ENCODE peak calls at places on chromosomes 1 and 21, in seven cellular contexts. One of them, this sample, is unnamed.

GRCh38 chr1:14773621-14774020 is 175.1 kb downstream of the KAZN start:
- DNase-seq in H1: no peak
- DNase-seq in dorsolateral prefrontal cortex: no peak
- DNase-seq in activated B cell treated with CpG ODN at 0.5 μM for 24 hours: no peak
- DNase-seq in fibroblast of villous mesenchyme: no peak
- DNase-seq in osteocyte: no peak
- DNase-seq in coronary artery: no peak
- DNase-seq in this sample: no peak

GRCh38 chr1:200090252-200091159 is 63.0 kb downstream of the NR5A2 start:
- DNase-seq in H1: no peak
- DNase-seq in dorsolateral prefrontal cortex: no peak
- DNase-seq in activated B cell treated with CpG ODN at 0.5 μM for 24 hours: no peak
- DNase-seq in fibroblast of villous mesenchyme: no peak
- DNase-seq in osteocyte: no peak
- DNase-seq in coronary artery: no peak
- DNase-seq in this sample: peak; percentile 24

GRCh38 chr1:200684015-200684414 is 14.3 kb upstream of the DDX59 start:
- DNase-seq in H1: no peak
- DNase-seq in dorsolateral prefrontal cortex: no peak
- DNase-seq in activated B cell treated with CpG ODN at 0.5 μM for 24 hours: no peak
- DNase-seq in fibroblast of villous mesenchyme: no peak
- DNase-seq in osteocyte: no peak
- DNase-seq in coronary artery: no peak
- DNase-seq in this sample: no peak

GRCh38 chr1:214439352-214440119 is 111.9 kb downstream of the PTPN14 start:
- DNase-seq in H1: no peak
- DNase-seq in dorsolateral prefrontal cortex: no peak
- DNase-seq in activated B cell treated with CpG ODN at 0.5 μM for 24 hours: no peak
- DNase-seq in fibroblast of villous mesenchyme: peak; percentile 98
- DNase-seq in osteocyte: no peak
- DNase-seq in coronary artery: no peak
- DNase-seq in this sample: peak; percentile 78

GRCh38 chr1:1630965-1631792 is 794 bp upstream of the MMP23B start:
- DNase-seq in H1: peak; percentile 70
- DNase-seq in dorsolateral prefrontal cortex: no peak
- DNase-seq in activated B cell treated with CpG ODN at 0.5 μM for 24 hours: no peak
- DNase-seq in fibroblast of villous mesenchyme: no peak
- DNase-seq in osteocyte: no peak
- DNase-seq in coronary artery: peak; percentile 80
- DNase-seq in this sample: peak; percentile 17

GRCh38 chr21:37257967-37258877 is 8.9 kb downstream of the VPS26C start:
- DNase-seq in H1: peak; percentile 80
- DNase-seq in dorsolateral prefrontal cortex: peak; percentile 75
- DNase-seq in activated B cell treated with CpG ODN at 0.5 μM for 24 hours: peak; percentile 63
- DNase-seq in fibroblast of villous mesenchyme: peak; percentile 63
- DNase-seq in osteocyte: no peak
- DNase-seq in coronary artery: no peak
- DNase-seq in this sample: peak; percentile 34

GRCh38 chr21:37357691-37358090 is 8.9 kb upstream of the DYRK1A start:
- DNase-seq in H1: no peak
- DNase-seq in dorsolateral prefrontal cortex: no peak
- DNase-seq in activated B cell treated with CpG ODN at 0.5 μM for 24 hours: no peak
- DNase-seq in fibroblast of villous mesenchyme: no peak
- DNase-seq in osteocyte: no peak
- DNase-seq in coronary artery: no peak
- DNase-seq in this sample: no peak

GRCh38 chr1:226962421-226963391 is 22.6 kb downstream of the COQ8A start:
- DNase-seq in H1: no peak
- DNase-seq in dorsolateral prefrontal cortex: no peak
- DNase-seq in activated B cell treated with CpG ODN at 0.5 μM for 24 hours: no peak
- DNase-seq in fibroblast of villous mesenchyme: no peak
- DNase-seq in osteocyte: no peak
- DNase-seq in coronary artery: no peak
- DNase-seq in this sample: no peak

GRCh38 chr1:37035828-37036666 is 1.7 kb upstream of the GRIK3 start:
- DNase-seq in H1: peak; percentile 75
- DNase-seq in dorsolateral prefrontal cortex: no peak
- DNase-seq in activated B cell treated with CpG ODN at 0.5 μM for 24 hours: peak; percentile 23
- DNase-seq in fibroblast of villous mesenchyme: no peak
- DNase-seq in osteocyte: no peak
- DNase-seq in coronary artery: no peak
- DNase-seq in this sample: no peak

GRCh38 chr1:43270421-43271095 is 775 bp downstream of the TMEM125 start:
- DNase-seq in H1: peak; percentile 88
- DNase-seq in dorsolateral prefrontal cortex: peak; percentile 33
- DNase-seq in activated B cell treated with CpG ODN at 0.5 μM for 24 hours: peak; percentile 15
- DNase-seq in fibroblast of villous mesenchyme: no peak
- DNase-seq in osteocyte: no peak
- DNase-seq in coronary artery: peak; percentile 65
- DNase-seq in this sample: no peak

GRCh38 chr1:13788795-13789194 is 88.8 kb downstream of the PRDM2 start:
- DNase-seq in H1: no peak
- DNase-seq in dorsolateral prefrontal cortex: no peak
- DNase-seq in activated B cell treated with CpG ODN at 0.5 μM for 24 hours: no peak
- DNase-seq in fibroblast of villous mesenchyme: no peak
- DNase-seq in osteocyte: no peak
- DNase-seq in coronary artery: no peak
- DNase-seq in this sample: no peak

GRCh38 chr1:241847796-241848668 is at the start of gene EXO1:
- DNase-seq in H1: peak; percentile 91
- DNase-seq in dorsolateral prefrontal cortex: peak; percentile 91
- DNase-seq in activated B cell treated with CpG ODN at 0.5 μM for 24 hours: peak; percentile 91
- DNase-seq in fibroblast of villous mesenchyme: peak; percentile 91
- DNase-seq in osteocyte: peak; percentile 95
- DNase-seq in coronary artery: peak; percentile 86
- DNase-seq in this sample: peak; percentile 85
- TF ChIP-seq CTCF in H1: no peak
- TF ChIP-seq CTCF in dorsolateral prefrontal cortex: peak; percentile 79
- TF ChIP-seq CTCF in activated B cell treated with CpG ODN at 0.5 μM for 24 hours: no peak
- TF ChIP-seq CTCF in fibroblast of villous mesenchyme: peak; percentile 25
- TF ChIP-seq CTCF in osteocyte: peak; percentile 39
- TF ChIP-seq CTCF in coronary artery: no peak
- TF ChIP-seq CTCF in this sample: peak; percentile 30

DNA sequence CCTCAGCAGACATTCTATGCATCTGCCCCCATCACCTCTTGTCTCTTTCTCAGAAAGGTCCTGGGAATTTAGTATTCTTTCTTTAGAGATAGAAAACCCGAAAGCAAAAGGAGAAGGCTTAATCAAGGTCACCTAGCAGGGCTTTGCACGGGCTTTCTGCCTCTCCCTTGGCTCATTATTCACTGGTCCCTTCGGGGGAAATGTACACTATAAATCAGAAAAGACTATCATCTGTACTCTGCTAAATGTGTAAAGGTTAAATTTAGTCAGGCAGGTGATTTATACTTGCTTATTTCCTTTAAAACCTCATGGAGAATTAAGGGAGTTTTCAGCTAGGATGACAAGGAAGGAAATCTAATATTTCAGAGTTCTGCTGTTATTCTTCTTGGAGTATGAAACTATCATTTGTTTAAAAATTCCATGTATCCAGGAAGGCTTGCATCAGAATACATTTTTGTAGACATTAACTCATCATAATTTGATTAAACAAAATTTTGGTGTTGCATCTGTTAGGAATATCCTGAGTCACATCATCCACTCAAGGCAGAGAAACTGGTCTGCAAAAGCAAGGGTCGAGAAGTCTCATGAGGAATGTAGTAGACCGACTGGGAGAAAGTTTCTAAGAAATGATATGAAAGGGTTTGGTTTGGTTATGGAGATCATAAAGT is 124.6 kb downstream of the GABPA start:
- DNase-seq in H1: no peak
- DNase-seq in dorsolateral prefrontal cortex: no peak
- DNase-seq in activated B cell treated with CpG ODN at 0.5 μM for 24 hours: no peak
- DNase-seq in fibroblast of villous mesenchyme: no peak
- DNase-seq in osteocyte: no peak
- DNase-seq in coronary artery: no peak
- DNase-seq in this sample: no peak
- TF ChIP-seq CTCF in H1: no peak
- TF ChIP-seq CTCF in dorsolateral prefrontal cortex: no peak
- TF ChIP-seq CTCF in activated B cell treated with CpG ODN at 0.5 μM for 24 hours: no peak
- TF ChIP-seq CTCF in fibroblast of villous mesenchyme: no peak
- TF ChIP-seq CTCF in osteocyte: no peak
- TF ChIP-seq CTCF in coronary artery: no peak
- TF ChIP-seq CTCF in this sample: no peak

GRCh38 chr1:162038624-162039023 is 15.0 kb upstream of the OLFML2B start:
- DNase-seq in H1: no peak
- DNase-seq in dorsolateral prefrontal cortex: no peak
- DNase-seq in activated B cell treated with CpG ODN at 0.5 μM for 24 hours: no peak
- DNase-seq in fibroblast of villous mesenchyme: no peak
- DNase-seq in osteocyte: no peak
- DNase-seq in coronary artery: no peak
- DNase-seq in this sample: no peak
- TF ChIP-seq CTCF in H1: no peak
- TF ChIP-seq CTCF in dorsolateral prefrontal cortex: no peak
- TF ChIP-seq CTCF in activated B cell treated with CpG ODN at 0.5 μM for 24 hours: no peak
- TF ChIP-seq CTCF in fibroblast of villous mesenchyme: no peak
- TF ChIP-seq CTCF in osteocyte: no peak
- TF ChIP-seq CTCF in coronary artery: no peak
- TF ChIP-seq CTCF in this sample: no peak

GRCh38 chr1:6163973-6164617 is 16.0 kb downstream of the CHD5 start:
- DNase-seq in H1: no peak
- DNase-seq in dorsolateral prefrontal cortex: no peak
- DNase-seq in activated B cell treated with CpG ODN at 0.5 μM for 24 hours: no peak
- DNase-seq in fibroblast of villous mesenchyme: no peak
- DNase-seq in osteocyte: no peak
- DNase-seq in coronary artery: no peak
- DNase-seq in this sample: no peak
- TF ChIP-seq CTCF in H1: no peak
- TF ChIP-seq CTCF in dorsolateral prefrontal cortex: no peak
- TF ChIP-seq CTCF in activated B cell treated with CpG ODN at 0.5 μM for 24 hours: no peak
- TF ChIP-seq CTCF in fibroblast of villous mesenchyme: no peak
- TF ChIP-seq CTCF in osteocyte: no peak
- TF ChIP-seq CTCF in coronary artery: no peak
- TF ChIP-seq CTCF in this sample: no peak

DNA sequence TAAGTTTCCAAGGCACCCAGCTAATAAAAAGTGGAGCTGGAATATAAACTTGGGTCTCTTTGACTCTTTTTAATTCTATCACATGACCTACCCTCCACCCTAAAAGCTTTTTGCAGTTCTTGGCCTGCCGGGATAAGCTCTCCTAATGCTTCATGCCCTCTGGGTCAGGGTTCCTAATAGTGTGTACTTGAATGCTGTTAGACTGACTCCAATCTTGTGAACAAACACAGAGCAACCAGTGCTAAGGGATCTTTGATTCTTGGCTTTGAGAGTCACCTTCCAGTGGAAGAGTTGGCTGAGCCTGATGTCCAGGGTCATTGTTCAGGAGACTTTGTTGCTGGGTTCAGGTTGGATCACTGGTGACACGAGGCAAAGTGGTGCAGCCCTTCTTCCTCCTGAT is 27.3 kb downstream of the PROK1 start:
- DNase-seq in H1: no peak
- DNase-seq in dorsolateral prefrontal cortex: no peak
- DNase-seq in activated B cell treated with CpG ODN at 0.5 μM for 24 hours: no peak
- DNase-seq in fibroblast of villous mesenchyme: no peak
- DNase-seq in osteocyte: no peak
- DNase-seq in coronary artery: no peak
- DNase-seq in this sample: no peak
- TF ChIP-seq CTCF in H1: no peak
- TF ChIP-seq CTCF in dorsolateral prefrontal cortex: no peak
- TF ChIP-seq CTCF in activated B cell treated with CpG ODN at 0.5 μM for 24 hours: no peak
- TF ChIP-seq CTCF in fibroblast of villous mesenchyme: no peak
- TF ChIP-seq CTCF in osteocyte: no peak
- TF ChIP-seq CTCF in coronary artery: no peak
- TF ChIP-seq CTCF in this sample: no peak

DNA sequence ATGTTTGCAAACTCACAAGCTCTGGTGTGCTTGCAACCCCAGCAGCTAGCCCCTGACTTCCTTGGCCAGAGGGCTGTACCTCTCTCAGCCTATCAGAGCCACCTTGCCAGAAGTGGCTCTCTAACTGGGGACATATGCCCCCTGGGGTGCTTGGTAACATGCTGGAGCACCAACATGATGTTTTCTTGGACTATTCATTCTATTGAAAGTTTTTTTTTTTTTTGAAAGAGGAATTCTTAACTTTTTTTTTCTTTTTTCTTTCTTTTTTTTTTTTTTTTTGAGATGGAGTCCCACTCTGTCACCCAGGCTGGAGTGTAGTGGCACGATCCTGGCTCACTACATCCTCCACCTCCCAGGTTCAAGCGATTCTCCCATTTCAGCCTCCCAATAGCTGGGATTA is 14.7 kb upstream of the CAPN8 start:
- DNase-seq in H1: no peak
- DNase-seq in dorsolateral prefrontal cortex: no peak
- DNase-seq in activated B cell treated with CpG ODN at 0.5 μM for 24 hours: no peak
- DNase-seq in fibroblast of villous mesenchyme: no peak
- DNase-seq in osteocyte: no peak
- DNase-seq in coronary artery: no peak
- DNase-seq in this sample: no peak
- TF ChIP-seq CTCF in H1: no peak
- TF ChIP-seq CTCF in dorsolateral prefrontal cortex: no peak
- TF ChIP-seq CTCF in activated B cell treated with CpG ODN at 0.5 μM for 24 hours: no peak
- TF ChIP-seq CTCF in fibroblast of villous mesenchyme: no peak
- TF ChIP-seq CTCF in osteocyte: no peak
- TF ChIP-seq CTCF in coronary artery: no peak
- TF ChIP-seq CTCF in this sample: no peak

This sample was measured in AG10803.